ENCODE peak calls at places on chromosomes 5 and 9, in eight cellular contexts. O is fibroblast of mammary gland; M is amniotic stem cell; P is activated effector memory CD4-positive, alpha-beta T cell treated with Interleukin-2 at 50 U/mL for 16 hours; L is fibroblast of villous mesenchyme; K is EH; Z is cardiac fibroblast; F is omental fat pad. C is an unnamed sample.

GRCh38 chr9:91920846-91921350 is 29.1 kb downstream of the ROR2 start:
- DNase-seq in O (no peak), M (no peak), P (no peak), L (no peak), K (no peak), Z (no peak), F (no peak), C (no peak)

GRCh38 chr5:1429501-1429900 is 15.7 kb downstream of the SLC6A3 start:
- DNase-seq in O (no peak), M (no peak), P (no peak), L (no peak), K (no peak), Z (no peak), F (no peak), C (no peak)

GRCh38 chr9:132049323-132049882 is 30.3 kb downstream of the MED27 start:
- DNase-seq in O (no peak), M (no peak), P (no peak), L (peak), K (no peak), Z (peak), F (no peak), C (no peak)

GRCh38 chr5:161700065-161700464 is 14.5 kb downstream of the GABRA6 start:
- DNase-seq in O (no peak), M (no peak), P (no peak), L (no peak), K (no peak), Z (no peak), F (no peak), C (no peak)

GRCh38 chr9:110143969-110144545 is 63.9 kb downstream of the C9orf152 start:
- DNase-seq in O (no peak), M (no peak), P (no peak), L (no peak), K (no peak), Z (no peak), F (no peak), C (no peak)

GRCh38 chr9:70519912-70520724 is 105.7 kb upstream of the KLF9 start:
- DNase-seq in O (no peak), M (no peak), P (no peak), L (no peak), K (peak), Z (no peak), F (no peak), C (no peak)

GRCh38 chr5:127216906-127217675 is 73.5 kb upstream of the MEGF10 start:
- DNase-seq in O (no peak), M (no peak), P (no peak), L (no peak), K (no peak), Z (no peak), F (no peak), C (no peak)

GRCh38 chr9:14215614-14216013 is 98.3 kb downstream of the NFIB start:
- DNase-seq in O (peak), M (no peak), P (no peak), L (no peak), K (no peak), Z (peak), F (no peak), C (peak)

GRCh38 chr5:1262381-1262780 is 32.5 kb downstream of the TERT start:
- DNase-seq in O (peak), M (no peak), P (no peak), L (no peak), K (no peak), Z (peak), F (no peak), C (no peak)

GRCh38 chr9:96009223-96009602 is 133.7 kb downstream of the ERCC6L2 start:
- DNase-seq in O (no peak), M (no peak), P (no peak), L (no peak), K (no peak), Z (no peak), F (no peak), C (no peak)

GRCh38 chr5:137320056-137321045 is 178.8 kb downstream of the SPOCK1 start:
- DNase-seq in O (peak), M (no peak), P (no peak), L (peak), K (peak), Z (peak), F (no peak), C (peak)

GRCh38 chr5:177269232-177269895 is 34.2 kb downstream of the RAB24 start:
- DNase-seq in O (no peak), M (no peak), P (no peak), L (no peak), K (no peak), Z (no peak), F (no peak), C (no peak)